ENCODE peak calls at places on chromosomes 12 and 14, in five cellular contexts. K is PC-3, W is colonic mucosa, Q is keratinocyte, G is fibroblast of lung. T is an unnamed sample.

GRCh38 chr14:100644784-100645183 is 57.6 kb upstream of the BEGAIN start:
- DNase-seq in K (no peak), W (no peak), Q (no peak), G (no peak), T (no peak)

GRCh38 chr12:110233212-110233903 is 47.7 kb upstream of the ATP2A2 start:
- DNase-seq in K (no peak), W (no peak), Q (no peak), G (no peak), T (no peak)

GRCh38 chr12:44647891-44648690 is 228.0 kb downstream of the NELL2 start:
- DNase-seq in K (no peak), W (no peak), Q (no peak), G (no peak), T (no peak)

GRCh38 chr14:69398818-69399210 is 322 bp downstream of the SLC39A9 start:
- DNase-seq in K (no peak), W (no peak), Q (no peak), G (no peak), T (no peak)

GRCh38 chr14:56855891-56856461 is 45.7 kb upstream of the OTX2 start:
- DNase-seq in K (no peak), W (peak; percentile 78), Q (no peak), G (no peak), T (no peak)

GRCh38 chr12:42756841-42757661 is 167.5 kb upstream of the PRICKLE1 start:
- DNase-seq in K (peak; percentile 96), W (no peak), Q (peak; percentile 75), G (peak; percentile 100), T (no peak)

GRCh38 chr12:25284024-25284423 is 33.3 kb upstream of the KRAS start:
- DNase-seq in K (no peak), W (no peak), Q (no peak), G (no peak), T (no peak)

GRCh38 chr12:132346496-132347470 is 17.4 kb upstream of the GALNT9 start:
- DNase-seq in K (no peak), W (no peak), Q (no peak), G (no peak), T (no peak)

GRCh38 chr14:28759056-28759657 is 7.4 kb upstream of the FOXG1 start:
- DNase-seq in K (no peak), W (no peak), Q (no peak), G (peak; percentile 20), T (no peak)

GRCh38 chr12:67911293-67911637 is 78.0 kb upstream of the IFNG-AS1 start:
- DNase-seq in K (no peak), W (no peak), Q (no peak), G (peak; percentile 77), T (no peak)

GRCh38 chr12:67909091-67909531 is 80.1 kb upstream of the IFNG-AS1 start:
- DNase-seq in K (peak; percentile 82), W (no peak), Q (no peak), G (peak; percentile 94), T (peak; percentile 61)

GRCh38 chr12:67911789-67912188 is 77.5 kb upstream of the IFNG-AS1 start:
- DNase-seq in K (no peak), W (no peak), Q (no peak), G (no peak), T (no peak)

GRCh38 chr12:67910360-67911292 is 78.6 kb upstream of the IFNG-AS1 start:
- DNase-seq in K (peak; percentile 97), W (no peak), Q (peak; percentile 69), G (peak; percentile 98), T (no peak)

DNA sequence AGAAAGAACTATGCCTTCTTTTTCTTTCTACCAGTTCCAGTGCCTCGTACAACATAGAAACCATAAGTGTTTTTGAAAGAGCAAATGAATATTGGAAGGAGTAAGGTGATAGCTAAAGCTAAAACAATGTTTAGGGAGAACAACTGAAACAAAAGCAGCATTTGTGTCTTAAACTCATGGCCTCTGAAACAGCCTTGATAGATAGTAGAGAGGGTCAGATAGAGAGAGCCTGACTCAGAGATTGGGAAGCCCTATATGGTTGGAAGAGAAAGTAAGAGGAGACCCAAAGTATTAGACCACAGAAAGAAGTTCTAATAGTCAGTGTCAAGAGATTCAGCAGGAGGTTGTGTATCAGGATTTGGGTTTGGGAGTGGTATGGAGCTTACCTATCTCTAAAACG is 79.6 kb upstream of the IFNG-AS1 start:
- DNase-seq in K (peak; percentile 25), W (no peak), Q (no peak), G (peak; percentile 69), T (no peak)
- H3K9ac ChIP-seq in K (peak overlapping the region; percentile 41), W (no peak overlapping the region), Q (peak overlapping the region; percentile 1), G (no peak overlapping the region), T (no peak overlapping the region)

GRCh38 chr12:55997535-55997859 is 421 bp downstream of the SUOX start:
- DNase-seq in K (peak; percentile 14), W (peak; percentile 54), Q (no peak), G (no peak), T (no peak)
- H3K9ac ChIP-seq in K (peak overlapping the region; percentile 73), W (peak overlapping the region; percentile 92), Q (peak overlapping the region; percentile 58), G (peak overlapping the region; percentile 60), T (no peak overlapping the region)

GRCh38 chr14:24037658-24038037 is 14.2 kb upstream of the CARMIL3 start:
- DNase-seq in K (no peak), W (peak; percentile 64), Q (no peak), G (no peak), T (no peak)
- H3K9ac ChIP-seq in K (no peak overlapping the region), W (no peak overlapping the region), Q (no peak overlapping the region), G (no peak overlapping the region), T (no peak overlapping the region)

DNA sequence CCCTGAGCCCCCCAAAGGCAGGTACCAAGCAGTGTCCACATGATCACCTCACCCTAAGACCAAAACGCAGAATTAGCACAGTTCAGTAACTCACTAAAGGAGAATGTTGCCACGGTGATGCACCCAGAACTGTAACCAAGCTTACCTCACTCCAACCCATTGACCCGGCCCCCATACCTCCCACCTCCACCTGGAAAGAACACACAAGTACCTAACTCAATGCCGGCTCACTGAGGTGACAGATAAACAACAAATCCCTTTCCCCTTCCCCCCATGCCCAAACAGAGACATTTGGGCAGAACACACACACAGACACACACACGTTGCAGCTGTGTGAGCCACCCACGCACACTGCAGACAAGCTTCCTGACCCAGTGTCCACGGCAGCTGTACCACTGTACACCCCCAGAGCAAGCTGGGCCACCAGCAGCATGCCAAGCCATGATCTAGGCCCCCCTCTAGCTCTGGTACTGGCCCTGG is 1.3 kb downstream of the RAPGEF3 start:
- DNase-seq in K (no peak), W (no peak), Q (no peak), G (no peak), T (no peak)
- H3K9ac ChIP-seq in K (no peak overlapping the region), W (no peak overlapping the region), Q (no peak overlapping the region), G (no peak overlapping the region), T (no peak overlapping the region)

GRCh38 chr12:9115731-9116689 is at the start of gene A2M:
- DNase-seq in K (no peak), W (no peak), Q (no peak), G (peak; percentile 1), T (no peak)
- H3K9ac ChIP-seq in K (no peak within 1 kb of the TSS), W (no peak within 1 kb of the TSS), Q (no peak within 1 kb of the TSS), G (no peak within 1 kb of the TSS), T (no peak within 1 kb of the TSS)

DNA sequence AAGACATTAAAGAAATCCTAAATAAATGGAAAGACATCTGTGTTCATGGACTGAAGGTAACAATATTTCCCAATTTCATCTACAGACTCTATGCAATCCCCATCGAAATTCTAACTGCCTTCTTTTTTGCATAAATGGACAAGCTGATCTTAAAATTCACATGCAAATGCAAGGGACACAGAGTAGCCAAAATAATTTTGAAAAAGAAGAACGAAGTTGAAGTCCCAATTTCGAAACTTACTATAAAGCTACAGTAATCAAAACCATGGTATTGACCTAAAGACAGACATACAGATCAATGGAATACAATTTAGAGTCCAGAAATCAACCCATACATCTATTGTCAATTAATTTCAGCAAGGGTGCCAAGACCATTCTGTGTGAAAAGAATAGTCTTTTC is 16.4 kb upstream of the CD27 start:
- DNase-seq in K (no peak), W (no peak), Q (no peak), G (no peak), T (no peak)
- H3K9ac ChIP-seq in K (no peak overlapping the region), W (no peak overlapping the region), Q (no peak overlapping the region), G (no peak overlapping the region), T (no peak overlapping the region)

GRCh38 chr14:61545716-61546455 is 149.4 kb upstream of the HIF1A start:
- DNase-seq in K (no peak), W (no peak), Q (no peak), G (no peak), T (no peak)
- H3K9ac ChIP-seq in K (peak overlapping the region; percentile 58), W (no peak overlapping the region), Q (no peak overlapping the region), G (no peak overlapping the region), T (no peak overlapping the region)

DNA sequence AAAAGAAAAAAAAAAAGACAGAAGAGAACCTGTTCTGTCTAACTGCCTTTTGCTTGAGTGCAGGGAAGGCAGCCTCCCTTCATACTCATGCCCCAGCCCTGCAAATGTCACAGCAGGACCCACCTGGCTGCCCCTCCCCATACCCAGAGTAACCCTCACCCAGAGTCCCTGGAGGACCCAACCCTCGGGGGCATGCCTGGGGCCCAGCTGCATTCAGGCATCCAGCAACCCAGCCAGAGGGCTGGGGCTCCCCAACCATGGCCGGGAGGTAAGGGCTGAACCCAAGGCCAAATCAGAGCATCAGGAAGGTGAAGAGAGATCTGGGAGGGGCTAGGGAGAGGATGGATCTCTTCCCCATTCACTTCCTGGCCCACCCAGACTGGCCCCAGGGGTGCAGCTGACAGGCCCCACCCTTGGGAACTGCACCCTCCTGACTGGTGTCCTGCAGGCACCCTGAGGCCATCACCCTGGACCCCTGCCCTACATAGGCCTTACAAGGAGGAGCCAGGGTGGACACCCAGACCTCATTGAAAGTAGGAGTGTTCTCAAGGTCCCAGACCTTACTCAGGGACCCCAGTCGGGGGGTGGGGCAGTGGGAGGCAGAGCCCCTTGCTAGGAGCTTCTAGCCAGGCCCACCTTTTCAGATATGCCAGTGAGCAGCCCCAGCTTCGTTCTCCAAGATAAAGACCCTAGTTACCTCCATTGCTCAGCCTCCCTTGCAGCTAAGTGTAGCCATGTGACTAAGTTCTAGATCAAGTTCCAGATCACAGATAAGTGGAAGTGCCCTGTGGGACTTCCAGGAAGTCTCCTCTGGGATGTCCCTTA is 871 bp upstream of the PLD4 start:
- DNase-seq in K (no peak), W (no peak), Q (no peak), G (no peak), T (no peak)
- H3K9ac ChIP-seq in K (no peak overlapping the region), W (no peak overlapping the region), Q (no peak overlapping the region), G (no peak overlapping the region), T (no peak overlapping the region)

T was measured in SK-N-MC.